ENCODE peak calls at places on chromosome 16, in ten cellular contexts. I, Q, O, B, V, J, Y, Z, E and F are unnamed samples.

GRCh38 chr16:22372882-22373661 is 1.3 kb downstream of the CDR2 start:
- DNase-seq in O (no peak), V (no peak), Y (no peak), J (no peak), I (no peak), Z (no peak), Q (no peak), E (no peak), B (no peak), F (no peak)

GRCh38 chr16:50708373-50709060 is 15.1 kb downstream of the NOD2 start:
- DNase-seq in Y (no peak), I (no peak), Z (no peak), Q (no peak), J (no peak), E (no peak), O (no peak), V (no peak), B (no peak), F (no peak)

GRCh38 chr16:22318690-22319358 is 21.6 kb downstream of the POLR3E start:
- DNase-seq in O (no peak), Z (peak; percentile 51), E (no peak), Q (peak; percentile 28), V (peak; percentile 28), Y (no peak), J (no peak), I (peak; percentile 26), B (peak; percentile 61), F (peak; percentile 6)

GRCh38 chr16:71367243-71367976 is 8.9 kb downstream of the CALB2 start:
- DNase-seq in I (no peak), E (peak; percentile 27), Y (no peak), Z (peak; percentile 71), B (peak; percentile 65), O (no peak), V (peak; percentile 70), Q (peak; percentile 25), J (no peak), F (peak; percentile 62)

GRCh38 chr16:53668869-53669268 is 34.8 kb downstream of the RPGRIP1L start:
- DNase-seq in V (no peak), I (no peak), Y (no peak), Q (no peak), E (no peak), O (no peak), J (no peak), B (no peak), Z (no peak), F (no peak)

GRCh38 chr16:70665806-70666735 is 19.7 kb downstream of the IL34 start:
- DNase-seq in I (no peak), O (no peak), E (no peak), Q (no peak), J (no peak), Y (no peak), Z (no peak), B (no peak), V (no peak), F (no peak)

GRCh38 chr16:75260856-75261589 is 9.6 kb upstream of the BCAR1 start:
- DNase-seq in I (no peak), J (no peak), Z (no peak), E (no peak), V (no peak), B (no peak), O (no peak), Q (no peak), Y (no peak), F (no peak)

GRCh38 chr16:25707982-25708583 is 16.3 kb downstream of the HS3ST4 start:
- DNase-seq in I (no peak), Z (peak; percentile 6), Q (peak; percentile 13), B (peak; percentile 39), Y (no peak), O (no peak), E (no peak), V (no peak), J (no peak), F (peak; percentile 22)

GRCh38 chr16:27377666-27378485 is 24.1 kb upstream of the IL21R start:
- DNase-seq in E (no peak), J (no peak), V (no peak), B (peak; percentile 47), O (no peak), Z (no peak), Y (no peak), I (no peak), Q (no peak), F (no peak)

GRCh38 chr16:23337836-23338550 is 35.9 kb downstream of the SCNN1B start:
- DNase-seq in O (no peak), V (no peak), B (no peak), Y (no peak), I (no peak), J (no peak), E (no peak), Q (no peak), Z (no peak), F (no peak)

GRCh38 chr16:53714080-53715050 is 10.4 kb downstream of the FTO start:
- DNase-seq in J (no peak), Y (no peak), E (peak; percentile 85), V (no peak), Z (no peak), I (no peak), Q (no peak), B (no peak), O (peak; percentile 87), F (no peak)

GRCh38 chr16:3902731-3903130 is 22.2 kb upstream of the CREBBP start:
- DNase-seq in I (no peak), J (no peak), Q (no peak), E (peak; percentile 56), O (no peak), Y (no peak), V (no peak), B (no peak), Z (no peak), F (no peak)

GRCh38 chr16:30948956-30949654 is at the start of gene ORAI3:
- DNase-seq in V (peak; percentile 60), I (no peak), J (no peak), Y (peak; percentile 64), Q (peak; percentile 60), E (no peak), B (peak; percentile 88), Z (peak; percentile 80), O (peak; percentile 19), F (peak; percentile 54)

GRCh38 chr16:87855852-87856715 is 13.2 kb downstream of the SLC7A5 start:
- DNase-seq in B (peak; percentile 38), V (no peak), E (no peak), J (no peak), Q (no peak), Y (peak; percentile 52), I (no peak), Z (peak; percentile 72), O (peak; percentile 22), F (no peak)

GRCh38 chr16:49980166-49980565 is 44.9 kb upstream of the CNEP1R1 start:
- DNase-seq in Q (no peak), E (no peak), Z (peak; percentile 43), V (no peak), I (no peak), J (no peak), Y (no peak), O (no peak), B (no peak), F (no peak)

GRCh38 chr16:66335704-66336329 is 30.7 kb upstream of the CDH5 start:
- DNase-seq in I (no peak), Q (no peak), O (peak; percentile 76), Y (peak; percentile 79), B (no peak), J (no peak), E (peak; percentile 94), Z (peak; percentile 17), V (no peak), F (no peak)

GRCh38 chr16:55225972-55226542 is 97.9 kb upstream of the IRX6 start:
- DNase-seq in I (no peak), E (no peak), O (no peak), V (no peak), J (no peak), B (no peak), Z (no peak), Y (no peak), Q (no peak), F (peak; percentile 14)

GRCh38 chr16:57862698-57863433 is 60.6 kb upstream of the KIFC3 start:
- DNase-seq in V (no peak), I (no peak), O (no peak), Y (no peak), E (no peak), Z (no peak), J (no peak), Q (no peak), B (no peak), F (peak; percentile 25)

GRCh38 chr16:23080329-23080728 is 68.9 kb downstream of the USP31 start:
- DNase-seq in B (no peak), I (no peak), J (no peak), V (no peak), E (no peak), Y (no peak), O (no peak), Q (no peak), Z (no peak), F (no peak)

GRCh38 chr16:1579214-1579613 is 32.7 kb downstream of the IFT140 start:
- DNase-seq in Q (no peak), V (no peak), B (no peak), O (no peak), I (no peak), Y (no peak), E (no peak), Z (no peak), J (no peak), F (no peak)

GRCh38 chr16:72311426-72311825 is 139.5 kb upstream of the PMFBP1 start:
- DNase-seq in I (no peak), Z (no peak), Q (no peak), J (peak; percentile 63), E (no peak), Y (no peak), V (no peak), B (no peak), O (no peak), F (no peak)

GRCh38 chr16:71467810-71468209 is 5.8 kb upstream of the ZNF23 start:
- DNase-seq in J (no peak), I (peak; percentile 15), E (no peak), Z (peak; percentile 48), V (peak; percentile 36), Y (no peak), Q (peak; percentile 27), B (peak; percentile 48), O (no peak), F (no peak)

GRCh38 chr16:80997139-80997798 is 9.4 kb downstream of the CMC2 start:
- DNase-seq in Y (no peak), B (peak; percentile 8), V (no peak), Z (no peak), J (no peak), I (no peak), Q (no peak), O (no peak), E (no peak), F (peak; percentile 32)

GRCh38 chr16:89827383-89828198 is 684 bp upstream of the SPIRE2 start:
- DNase-seq in Q (no peak), Z (peak; percentile 73), B (no peak), O (peak; percentile 68), E (no peak), I (no peak), Y (no peak), V (peak; percentile 51), J (peak; percentile 24), F (peak; percentile 83)

GRCh38 chr16:21001262-21001661 is 100.7 kb downstream of the LYRM1 start:
- DNase-seq in B (peak; percentile 31), Q (no peak), V (no peak), Y (no peak), Z (peak; percentile 49), O (no peak), I (no peak), J (no peak), E (no peak), F (no peak)